ENCODE peak calls at places on chromosomes 3 and 15, in ten cellular contexts. One of them, this sample, is unnamed.

GRCh38 chr15:43329222-43329959 is 982 bp downstream of the LCMT2 start:
- DNase-seq in Panc1: no peak
- DNase-seq in tibial artery: peak; percentile 27
- DNase-seq in mesothelial cell of epicardium: no peak
- DNase-seq in GM12865: no peak
- DNase-seq in A549: no peak
- DNase-seq in H9: no peak
- DNase-seq in AG09319: no peak
- DNase-seq in endothelial cell of umbilical vein: peak; percentile 5
- DNase-seq in OCI-LY7: no peak
- DNase-seq in this sample: peak; percentile 18

GRCh38 chr15:95259513-95259912 is 1028.2 kb downstream of the MCTP2 start:
- DNase-seq in tibial artery: peak; percentile 72
- DNase-seq in H9: peak; percentile 63
- DNase-seq in mesothelial cell of epicardium: peak; percentile 28
- DNase-seq in endothelial cell of umbilical vein: peak; percentile 92
- DNase-seq in A549: peak; percentile 81
- DNase-seq in AG09319: peak; percentile 44
- DNase-seq in OCI-LY7: peak; percentile 34
- DNase-seq in Panc1: peak; percentile 50
- DNase-seq in GM12865: peak; percentile 75
- DNase-seq in this sample: peak; percentile 36

GRCh38 chr15:25345943-25346342 is 92.9 kb downstream of the UBE3A start:
- DNase-seq in OCI-LY7: no peak
- DNase-seq in endothelial cell of umbilical vein: peak; percentile 14
- DNase-seq in GM12865: no peak
- DNase-seq in H9: peak; percentile 60
- DNase-seq in A549: no peak
- DNase-seq in tibial artery: peak; percentile 33
- DNase-seq in AG09319: no peak
- DNase-seq in mesothelial cell of epicardium: no peak
- DNase-seq in Panc1: no peak
- DNase-seq in this sample: no peak

GRCh38 chr15:92383528-92384326 is 10.0 kb upstream of the ST8SIA2 start:
- DNase-seq in AG09319: no peak
- DNase-seq in H9: peak; percentile 80
- DNase-seq in GM12865: peak; percentile 55
- DNase-seq in tibial artery: no peak
- DNase-seq in OCI-LY7: no peak
- DNase-seq in endothelial cell of umbilical vein: no peak
- DNase-seq in A549: peak; percentile 51
- DNase-seq in Panc1: no peak
- DNase-seq in mesothelial cell of epicardium: no peak
- DNase-seq in this sample: peak; percentile 36

GRCh38 chr3:111143-112069 is 85.2 kb upstream of the CHL1 start:
- DNase-seq in GM12865: peak; percentile 6
- DNase-seq in endothelial cell of umbilical vein: no peak
- DNase-seq in H9: no peak
- DNase-seq in OCI-LY7: no peak
- DNase-seq in Panc1: no peak
- DNase-seq in tibial artery: no peak
- DNase-seq in AG09319: no peak
- DNase-seq in A549: peak; percentile 6
- DNase-seq in mesothelial cell of epicardium: no peak
- DNase-seq in this sample: no peak

GRCh38 chr15:59687831-59688230 is 1.3 kb downstream of the BNIP2 start:
- DNase-seq in mesothelial cell of epicardium: no peak
- DNase-seq in AG09319: no peak
- DNase-seq in Panc1: no peak
- DNase-seq in endothelial cell of umbilical vein: peak; percentile 61
- DNase-seq in OCI-LY7: peak; percentile 87
- DNase-seq in A549: no peak
- DNase-seq in tibial artery: no peak
- DNase-seq in GM12865: peak; percentile 66
- DNase-seq in H9: no peak
- DNase-seq in this sample: no peak

GRCh38 chr3:128987701-128988100 is 6.2 kb downstream of the CFAP92 start:
- DNase-seq in AG09319: no peak
- DNase-seq in endothelial cell of umbilical vein: no peak
- DNase-seq in OCI-LY7: no peak
- DNase-seq in Panc1: no peak
- DNase-seq in H9: no peak
- DNase-seq in tibial artery: no peak
- DNase-seq in GM12865: no peak
- DNase-seq in A549: no peak
- DNase-seq in mesothelial cell of epicardium: no peak
- DNase-seq in this sample: no peak

GRCh38 chr15:40312370-40313158 is 4.8 kb upstream of the PLCB2 start:
- DNase-seq in GM12865: no peak
- DNase-seq in tibial artery: no peak
- DNase-seq in A549: no peak
- DNase-seq in endothelial cell of umbilical vein: no peak
- DNase-seq in Panc1: no peak
- DNase-seq in mesothelial cell of epicardium: no peak
- DNase-seq in H9: no peak
- DNase-seq in OCI-LY7: no peak
- DNase-seq in AG09319: no peak
- DNase-seq in this sample: no peak

GRCh38 chr3:194462936-194463335 is 23.9 kb downstream of the ATP13A3 start:
- DNase-seq in H9: no peak
- DNase-seq in A549: no peak
- DNase-seq in AG09319: no peak
- DNase-seq in mesothelial cell of epicardium: no peak
- DNase-seq in tibial artery: no peak
- DNase-seq in OCI-LY7: no peak
- DNase-seq in endothelial cell of umbilical vein: no peak
- DNase-seq in Panc1: no peak
- DNase-seq in GM12865: no peak
- DNase-seq in this sample: no peak

GRCh38 chr3:10695595-10696285 is 120.3 kb upstream of the SLC6A11 start:
- DNase-seq in mesothelial cell of epicardium: no peak
- DNase-seq in tibial artery: no peak
- DNase-seq in A549: no peak
- DNase-seq in AG09319: no peak
- DNase-seq in Panc1: no peak
- DNase-seq in H9: no peak
- DNase-seq in OCI-LY7: no peak
- DNase-seq in endothelial cell of umbilical vein: no peak
- DNase-seq in GM12865: no peak
- DNase-seq in this sample: no peak

GRCh38 chr3:10692039-10692438 is 124.0 kb upstream of the SLC6A11 start:
- DNase-seq in A549: no peak
- DNase-seq in GM12865: no peak
- DNase-seq in tibial artery: no peak
- DNase-seq in AG09319: no peak
- DNase-seq in endothelial cell of umbilical vein: no peak
- DNase-seq in H9: no peak
- DNase-seq in OCI-LY7: no peak
- DNase-seq in Panc1: no peak
- DNase-seq in mesothelial cell of epicardium: no peak
- DNase-seq in this sample: no peak

GRCh38 chr3:10693457-10693856 is 122.6 kb upstream of the SLC6A11 start:
- DNase-seq in A549: no peak
- DNase-seq in tibial artery: no peak
- DNase-seq in GM12865: peak; percentile 5
- DNase-seq in mesothelial cell of epicardium: no peak
- DNase-seq in endothelial cell of umbilical vein: no peak
- DNase-seq in AG09319: no peak
- DNase-seq in OCI-LY7: peak; percentile 11
- DNase-seq in H9: no peak
- DNase-seq in Panc1: no peak
- DNase-seq in this sample: no peak

GRCh38 chr3:10697918-10698317 is 118.1 kb upstream of the SLC6A11 start:
- DNase-seq in A549: no peak
- DNase-seq in Panc1: no peak
- DNase-seq in mesothelial cell of epicardium: no peak
- DNase-seq in AG09319: no peak
- DNase-seq in GM12865: no peak
- DNase-seq in endothelial cell of umbilical vein: no peak
- DNase-seq in H9: peak; percentile 52
- DNase-seq in OCI-LY7: no peak
- DNase-seq in tibial artery: no peak
- DNase-seq in this sample: no peak

GRCh38 chr3:10694194-10694593 is 121.8 kb upstream of the SLC6A11 start:
- DNase-seq in OCI-LY7: no peak
- DNase-seq in A549: no peak
- DNase-seq in H9: no peak
- DNase-seq in AG09319: no peak
- DNase-seq in mesothelial cell of epicardium: no peak
- DNase-seq in endothelial cell of umbilical vein: no peak
- DNase-seq in tibial artery: no peak
- DNase-seq in GM12865: no peak
- DNase-seq in Panc1: no peak
- DNase-seq in this sample: no peak
- TF ChIP-seq CTCF in OCI-LY7: no peak
- TF ChIP-seq CTCF in A549: no peak
- TF ChIP-seq CTCF in H9: no peak
- TF ChIP-seq CTCF in AG09319: no peak
- TF ChIP-seq CTCF in mesothelial cell of epicardium: no peak
- TF ChIP-seq CTCF in endothelial cell of umbilical vein: no peak
- TF ChIP-seq CTCF in tibial artery: no peak
- TF ChIP-seq CTCF in GM12865: no peak
- TF ChIP-seq CTCF in Panc1: no peak
- TF ChIP-seq CTCF in this sample: no peak

DNA sequence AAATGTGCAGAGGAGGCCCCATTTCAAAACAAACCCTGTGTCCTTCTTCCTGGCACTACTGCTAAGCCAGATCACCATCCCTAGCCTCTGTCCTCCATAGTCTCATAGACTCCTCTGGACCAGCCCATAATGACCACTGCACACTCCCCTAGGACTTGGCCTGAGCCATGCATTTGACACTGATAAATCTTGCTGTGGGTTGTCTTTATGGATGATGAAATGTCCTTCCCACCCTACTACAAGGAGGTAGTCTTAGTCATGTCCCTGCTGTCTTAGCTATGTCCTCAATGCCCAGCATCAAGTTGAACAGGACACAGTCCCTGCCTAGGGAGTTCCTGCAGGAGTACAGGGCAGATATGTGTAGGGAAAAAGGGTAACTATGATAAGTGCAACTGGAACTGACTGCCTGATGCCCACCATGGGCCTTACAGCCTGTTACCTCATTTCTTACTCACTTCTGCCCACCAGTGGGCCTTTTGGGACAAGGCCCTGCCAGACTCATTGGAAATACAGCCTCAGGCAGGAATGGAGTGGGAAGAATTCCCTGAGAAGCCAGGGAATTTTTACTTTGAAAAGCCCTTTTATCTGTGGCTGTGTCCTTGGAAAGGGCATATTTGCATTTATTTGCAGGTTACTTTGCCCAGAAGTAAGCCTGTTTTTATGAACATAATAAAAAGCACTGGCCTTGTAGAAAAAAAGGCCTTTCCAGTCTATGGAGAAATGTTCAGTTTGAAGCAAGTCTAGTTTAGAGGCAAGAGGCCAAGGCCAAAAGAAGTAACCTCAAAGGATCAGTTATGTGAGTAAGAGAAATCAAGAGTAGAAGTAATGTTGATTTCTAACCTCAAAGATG is 199.6 kb upstream of the EIF1B start:
- DNase-seq in mesothelial cell of epicardium: no peak
- DNase-seq in tibial artery: no peak
- DNase-seq in H9: peak; percentile 55
- DNase-seq in AG09319: no peak
- DNase-seq in GM12865: no peak
- DNase-seq in endothelial cell of umbilical vein: peak; percentile 61
- DNase-seq in Panc1: no peak
- DNase-seq in OCI-LY7: no peak
- DNase-seq in A549: no peak
- DNase-seq in this sample: no peak
- TF ChIP-seq CTCF in mesothelial cell of epicardium: no peak
- TF ChIP-seq CTCF in tibial artery: peak; percentile 10
- TF ChIP-seq CTCF in H9: peak; percentile 73
- TF ChIP-seq CTCF in AG09319: peak; percentile 51
- TF ChIP-seq CTCF in GM12865: no peak
- TF ChIP-seq CTCF in endothelial cell of umbilical vein: peak; percentile 28
- TF ChIP-seq CTCF in Panc1: peak; percentile 28
- TF ChIP-seq CTCF in OCI-LY7: no peak
- TF ChIP-seq CTCF in A549: no peak
- TF ChIP-seq CTCF in this sample: peak; percentile 59

GRCh38 chr3:43892535-43892934 is 201.8 kb downstream of the ABHD5 start:
- DNase-seq in tibial artery: no peak
- DNase-seq in endothelial cell of umbilical vein: no peak
- DNase-seq in OCI-LY7: peak; percentile 94
- DNase-seq in GM12865: peak; percentile 58
- DNase-seq in H9: no peak
- DNase-seq in Panc1: no peak
- DNase-seq in AG09319: no peak
- DNase-seq in mesothelial cell of epicardium: no peak
- DNase-seq in A549: no peak
- DNase-seq in this sample: no peak

GRCh38 chr3:43895573-43895972 is 204.8 kb downstream of the ABHD5 start:
- DNase-seq in A549: no peak
- DNase-seq in endothelial cell of umbilical vein: no peak
- DNase-seq in Panc1: no peak
- DNase-seq in AG09319: no peak
- DNase-seq in GM12865: no peak
- DNase-seq in tibial artery: no peak
- DNase-seq in OCI-LY7: no peak
- DNase-seq in H9: no peak
- DNase-seq in mesothelial cell of epicardium: no peak
- DNase-seq in this sample: no peak

GRCh38 chr3:43892061-43892460 is 201.3 kb downstream of the ABHD5 start:
- DNase-seq in endothelial cell of umbilical vein: no peak
- DNase-seq in OCI-LY7: peak; percentile 72
- DNase-seq in Panc1: no peak
- DNase-seq in tibial artery: no peak
- DNase-seq in A549: no peak
- DNase-seq in mesothelial cell of epicardium: no peak
- DNase-seq in H9: no peak
- DNase-seq in AG09319: no peak
- DNase-seq in GM12865: no peak
- DNase-seq in this sample: no peak

GRCh38 chr3:43893721-43894120 is 203.0 kb downstream of the ABHD5 start:
- DNase-seq in tibial artery: no peak
- DNase-seq in A549: peak; percentile 42
- DNase-seq in mesothelial cell of epicardium: no peak
- DNase-seq in H9: no peak
- DNase-seq in AG09319: no peak
- DNase-seq in OCI-LY7: no peak
- DNase-seq in GM12865: no peak
- DNase-seq in Panc1: no peak
- DNase-seq in endothelial cell of umbilical vein: no peak
- DNase-seq in this sample: no peak

GRCh38 chr3:43894176-43895049 is 203.7 kb downstream of the ABHD5 start:
- DNase-seq in OCI-LY7: peak; percentile 89
- DNase-seq in Panc1: no peak
- DNase-seq in H9: peak; percentile 78
- DNase-seq in tibial artery: peak; percentile 31
- DNase-seq in AG09319: no peak
- DNase-seq in mesothelial cell of epicardium: peak; percentile 75
- DNase-seq in A549: peak; percentile 77
- DNase-seq in GM12865: peak; percentile 70
- DNase-seq in endothelial cell of umbilical vein: peak; percentile 77
- DNase-seq in this sample: peak; percentile 63
- TF ChIP-seq CTCF in OCI-LY7: no peak
- TF ChIP-seq CTCF in Panc1: no peak
- TF ChIP-seq CTCF in H9: peak; percentile 59
- TF ChIP-seq CTCF in tibial artery: no peak
- TF ChIP-seq CTCF in AG09319: no peak
- TF ChIP-seq CTCF in mesothelial cell of epicardium: no peak
- TF ChIP-seq CTCF in A549: no peak
- TF ChIP-seq CTCF in GM12865: no peak
- TF ChIP-seq CTCF in endothelial cell of umbilical vein: no peak
- TF ChIP-seq CTCF in this sample: peak; percentile 36

GRCh38 chr3:138397983-138398382 is 36.4 kb upstream of the ESYT3 start:
- DNase-seq in endothelial cell of umbilical vein: no peak
- DNase-seq in OCI-LY7: no peak
- DNase-seq in AG09319: no peak
- DNase-seq in Panc1: no peak
- DNase-seq in mesothelial cell of epicardium: no peak
- DNase-seq in H9: peak; percentile 19
- DNase-seq in A549: no peak
- DNase-seq in GM12865: no peak
- DNase-seq in tibial artery: no peak
- DNase-seq in this sample: no peak
- TF ChIP-seq CTCF in endothelial cell of umbilical vein: no peak
- TF ChIP-seq CTCF in OCI-LY7: peak; percentile 29
- TF ChIP-seq CTCF in AG09319: no peak
- TF ChIP-seq CTCF in Panc1: no peak
- TF ChIP-seq CTCF in mesothelial cell of epicardium: no peak
- TF ChIP-seq CTCF in H9: no peak
- TF ChIP-seq CTCF in A549: no peak
- TF ChIP-seq CTCF in GM12865: no peak
- TF ChIP-seq CTCF in tibial artery: no peak
- TF ChIP-seq CTCF in this sample: no peak